ENCODE peak calls at places on chromosomes 12 and 14, in six cellular contexts. J, C, T, R, U and N are unnamed samples.
A peak's percentile ranks its signal among the peaks of the same experiment; 100 is the strongest.

GRCh38 chr12:39571351-39571750 is 48.3 kb downstream of the ABCD2 start:
- DNase-seq in J (no peak), C (no peak), T (no peak), R (no peak), U (no peak), N (no peak)

GRCh38 chr14:104650057-104650980 is 39.1 kb upstream of the INF2 start:
- DNase-seq in J (peak; percentile 76), C (peak; percentile 51), T (peak; percentile 78), R (peak; percentile 84), U (peak; percentile 99), N (peak; percentile 31)

GRCh38 chr12:114913871-114914801 is 230.2 kb upstream of the TBX3 start:
- DNase-seq in J (peak; percentile 3), C (no peak), T (no peak), R (no peak), U (no peak), N (peak; percentile 65)

GRCh38 chr12:20367731-20368652 is at the start of gene PDE3A:
- DNase-seq in J (peak; percentile 67), C (peak; percentile 27), T (peak; percentile 89), R (peak; percentile 90), U (peak; percentile 75), N (peak; percentile 73)

GRCh38 chr14:36325853-36326252 is 5.4 kb upstream of the MBIP start:
- DNase-seq in J (no peak), C (no peak), T (no peak), R (no peak), U (no peak), N (no peak)

GRCh38 chr14:77086017-77086727 is 11.9 kb upstream of the CIPC start:
- DNase-seq in J (peak; percentile 40), C (peak; percentile 97), T (peak; percentile 60), R (peak; percentile 98), U (no peak), N (peak; percentile 54)

GRCh38 chr14:53347046-53347445 is 193.9 kb upstream of the DDHD1 start:
- DNase-seq in J (no peak), C (no peak), T (no peak), R (peak; percentile 55), U (no peak), N (no peak)

GRCh38 chr12:27488479-27488878 is 35.5 kb upstream of the PPFIBP1 start:
- DNase-seq in J (no peak), C (no peak), T (no peak), R (peak; percentile 26), U (no peak), N (no peak)

GRCh38 chr14:100774164-100774537 is 47.5 kb downstream of the DLK1 start:
- DNase-seq in J (no peak), C (no peak), T (no peak), R (no peak), U (no peak), N (no peak)

GRCh38 chr12:94230357-94230905 is 82.1 kb downstream of the PLXNC1 start:
- DNase-seq in J (no peak), C (no peak), T (no peak), R (no peak), U (peak; percentile 19), N (peak; percentile 19)

GRCh38 chr12:94103986-94104385 is 44.4 kb upstream of the PLXNC1 start:
- DNase-seq in J (no peak), C (no peak), T (no peak), R (no peak), U (no peak), N (no peak)

GRCh38 chr12:1835178-1836131 is 15.1 kb downstream of the LRTM2 start:
- DNase-seq in J (no peak), C (no peak), T (no peak), R (no peak), U (no peak), N (no peak)

GRCh38 chr12:13183621-13184020 is 12.9 kb upstream of the EMP1 start:
- DNase-seq in J (no peak), C (no peak), T (no peak), R (no peak), U (no peak), N (peak; percentile 46)

GRCh38 chr12:42372154-42372791 is 46.3 kb downstream of the PPHLN1 start:
- DNase-seq in J (peak; percentile 51), C (peak; percentile 78), T (no peak), R (peak; percentile 83), U (no peak), N (peak; percentile 46)

GRCh38 chr12:103779410-103780092 is 61.5 kb downstream of the NT5DC3 start:
- DNase-seq in J (no peak), C (no peak), T (no peak), R (peak; percentile 79), U (no peak), N (peak; percentile 8)

GRCh38 chr12:22935090-22935489 is 310.1 kb downstream of the ETNK1 start:
- DNase-seq in J (no peak), C (peak; percentile 39), T (peak; percentile 50), R (peak; percentile 28), U (no peak), N (no peak)

GRCh38 chr12:69007166-69007857 is 74.3 kb upstream of the CPM start:
- DNase-seq in J (peak; percentile 27), C (peak; percentile 86), T (peak; percentile 52), R (no peak), U (no peak), N (peak; percentile 97)

GRCh38 chr14:50520947-50521815 is 11.2 kb downstream of the MAP4K5 start:
- DNase-seq in J (no peak), C (no peak), T (no peak), R (no peak), U (no peak), N (peak; percentile 95)

GRCh38 chr14:74438351-74438915 is 12.4 kb upstream of the SYNDIG1L start:
- DNase-seq in J (no peak), C (peak; percentile 97), T (no peak), R (peak; percentile 84), U (peak; percentile 39), N (no peak)

GRCh38 chr12:57340104-57340503 is 89.1 kb upstream of the STAC3 start:
- DNase-seq in J (no peak), C (peak; percentile 52), T (no peak), R (peak; percentile 25), U (no peak), N (peak; percentile 87)

GRCh38 chr12:120903382-120903817 is 758 bp downstream of the SPPL3 start:
- DNase-seq in J (peak; percentile 18), C (peak; percentile 24), T (peak; percentile 51), R (peak; percentile 27), U (peak; percentile 63), N (peak; percentile 16)

GRCh38 chr12:104412681-104413080 is 44.1 kb upstream of the CHST11 start:
- DNase-seq in J (no peak), C (no peak), T (no peak), R (peak; percentile 22), U (no peak), N (no peak)

GRCh38 chr14:87131879-87132278 is 861.1 kb downstream of the GALC start:
- DNase-seq in J (no peak), C (peak; percentile 38), T (no peak), R (peak; percentile 63), U (no peak), N (peak; percentile 74)

GRCh38 chr14:38207830-38208815 is at the start of gene SSTR1:
- DNase-seq in J (peak; percentile 18), C (no peak), T (peak; percentile 64), R (no peak), U (peak; percentile 71), N (no peak)

GRCh38 chr14:36028665-36029064 is 147.9 kb downstream of the PTCSC3 start:
- DNase-seq in J (no peak), C (no peak), T (no peak), R (no peak), U (no peak), N (no peak)

GRCh38 chr12:69900720-69901131 is 75.7 kb downstream of the MYRFL start:
- DNase-seq in J (peak; percentile 76), C (peak; percentile 99), T (peak; percentile 74), R (peak; percentile 87), U (peak; percentile 88), N (peak; percentile 54)

GRCh38 chr14:58772814-58773620 is 135.3 kb downstream of the DACT1 start:
- DNase-seq in J (no peak), C (no peak), T (peak; percentile 38), R (peak; percentile 73), U (no peak), N (peak; percentile 15)

GRCh38 chr12:49865109-49865781 is 22.3 kb upstream of the BCDIN3D start:
- DNase-seq in J (no peak), C (no peak), T (peak; percentile 25), R (no peak), U (no peak), N (no peak)

GRCh38 chr12:11446372-11446771 is 51.0 kb upstream of the PRB2 start:
- DNase-seq in J (no peak), C (no peak), T (no peak), R (no peak), U (no peak), N (no peak)

GRCh38 chr12:114684098-114684869 is at the start of gene TBX3:
- DNase-seq in J (peak; percentile 91), C (peak; percentile 96), T (peak; percentile 98), R (peak; percentile 100), U (peak; percentile 85), N (peak; percentile 99)

GRCh38 chr12:62530596-62530995 is 64.0 kb downstream of the MON2 start:
- DNase-seq in J (no peak), C (peak; percentile 7), T (no peak), R (no peak), U (no peak), N (peak; percentile 95)

GRCh38 chr14:68113328-68113930 is 293.9 kb downstream of the RAD51B start:
- DNase-seq in J (no peak), C (peak; percentile 57), T (no peak), R (peak; percentile 83), U (no peak), N (no peak)
- H2AK5ac ChIP-seq in J (no peak overlapping the region), C (no peak overlapping the region), T (no peak overlapping the region), R (no peak overlapping the region), U (no peak overlapping the region), N (no peak overlapping the region)

GRCh38 chr12:78566461-78566860 is 298.1 kb upstream of the SYT1 start:
- DNase-seq in J (no peak), C (no peak), T (no peak), R (no peak), U (no peak), N (no peak)
- H2AK5ac ChIP-seq in J (no peak overlapping the region), C (no peak overlapping the region), T (no peak overlapping the region), R (no peak overlapping the region), U (no peak overlapping the region), N (no peak overlapping the region)

DNA sequence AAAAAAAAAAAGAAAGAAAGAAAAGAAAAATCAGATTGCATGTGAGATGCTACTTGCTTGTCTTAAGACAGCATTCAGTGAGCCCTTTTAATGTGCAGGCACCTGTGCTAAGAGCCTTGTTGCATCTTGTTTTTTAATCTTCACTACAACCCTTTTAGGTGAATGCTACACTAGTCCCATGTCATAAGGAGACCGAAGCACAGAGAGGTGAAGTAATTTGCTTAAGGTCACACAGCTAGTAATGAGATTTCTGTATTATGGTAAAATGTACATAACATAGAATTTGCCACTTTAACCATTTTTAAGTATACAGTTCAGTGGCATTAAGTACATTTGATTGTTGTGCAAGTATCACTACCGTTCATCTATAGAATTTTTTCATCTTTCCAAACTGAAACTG is 32.1 kb upstream of the PWP1 start:
- DNase-seq in J (no peak), C (no peak), T (no peak), R (no peak), U (no peak), N (no peak)
- H2AK5ac ChIP-seq in J (no peak overlapping the region), C (no peak overlapping the region), T (no peak overlapping the region), R (no peak overlapping the region), U (no peak overlapping the region), N (no peak overlapping the region)

GRCh38 chr12:86950043-86950838 is 694.0 kb upstream of the MGAT4C start:
- DNase-seq in J (no peak), C (no peak), T (no peak), R (no peak), U (no peak), N (no peak)

GRCh38 chr12:86945685-86946196 is 689.5 kb upstream of the MGAT4C start:
- DNase-seq in J (no peak), C (no peak), T (no peak), R (peak; percentile 42), U (no peak), N (no peak)

GRCh38 chr12:86948851-86949250 is 692.7 kb upstream of the MGAT4C start:
- DNase-seq in J (no peak), C (no peak), T (no peak), R (no peak), U (no peak), N (peak; percentile 17)
- H2AK5ac ChIP-seq in J (no peak overlapping the region), C (no peak overlapping the region), T (no peak overlapping the region), R (no peak overlapping the region), U (no peak overlapping the region), N (no peak overlapping the region)